ENCODE peak calls at places on chromosomes 7 and 10, in ten cellular contexts. N is IMR-90; M is AG04450; Y is dorsolateral prefrontal cortex; F is body of pancreas; J is naive thymus-derived CD4-positive, alpha-beta T cell; W is neural progenitor cell; C is HCT116; T is stomach; R is breast epithelium. D is an unnamed sample. For H3K27me3, the result is how much of the 10 kb centered on the place peaks cover.

GRCh38 chr10:22912763-22913389 is 15.0 kb upstream of the ARMC3 start:
- DNase-seq in N (no peak), M (no peak), Y (no peak), F (no peak), J (no peak), W (no peak), C (no peak), T (no peak), R (no peak), D (no peak)

GRCh38 chr7:128989961-128990360 is 52.2 kb downstream of the IRF5 start:
- DNase-seq in N (peak), M (no peak), Y (no peak), F (no peak), J (no peak), W (no peak), C (no peak), T (no peak), R (no peak), D (no peak)

GRCh38 chr10:121668336-121669009 is 70.2 kb upstream of the FGFR2 start:
- DNase-seq in N (no peak), M (no peak), Y (no peak), F (peak), J (no peak), W (peak), C (no peak), T (peak), R (no peak), D (no peak)

GRCh38 chr7:95904099-95904498 is 131.7 kb downstream of the DYNC1I1 start:
- DNase-seq in N (no peak), M (no peak), Y (no peak), F (peak), J (no peak), W (no peak), C (no peak), T (no peak), R (no peak), D (no peak)

GRCh38 chr7:34720289-34720688 is 62.3 kb downstream of the NPSR1 start:
- DNase-seq in N (no peak), M (no peak), Y (no peak), F (no peak), J (no peak), W (no peak), C (no peak), T (no peak), R (no peak), D (no peak)

GRCh38 chr7:77258014-77258413 is 58.4 kb upstream of the FGL2 start:
- DNase-seq in N (peak), M (peak), Y (no peak), F (no peak), J (no peak), W (no peak), C (no peak), T (no peak), R (no peak), D (no peak)

GRCh38 chr10:34906021-34906965 is 91.2 kb upstream of the PARD3 start:
- DNase-seq in N (peak), M (no peak), Y (no peak), F (peak), J (no peak), W (peak), C (no peak), T (no peak), R (peak), D (no peak)

GRCh38 chr10:36703179-36703578 is 422.2 kb upstream of the ANKRD30A start:
- DNase-seq in N (no peak), M (no peak), Y (no peak), F (no peak), J (no peak), W (no peak), C (no peak), T (no peak), R (no peak), D (peak)

GRCh38 chr10:76150139-76150885 is 718.9 kb downstream of the LRMDA start:
- DNase-seq in N (peak), M (no peak), Y (no peak), F (peak), J (no peak), W (peak), C (no peak), T (peak), R (no peak), D (peak)

DNA sequence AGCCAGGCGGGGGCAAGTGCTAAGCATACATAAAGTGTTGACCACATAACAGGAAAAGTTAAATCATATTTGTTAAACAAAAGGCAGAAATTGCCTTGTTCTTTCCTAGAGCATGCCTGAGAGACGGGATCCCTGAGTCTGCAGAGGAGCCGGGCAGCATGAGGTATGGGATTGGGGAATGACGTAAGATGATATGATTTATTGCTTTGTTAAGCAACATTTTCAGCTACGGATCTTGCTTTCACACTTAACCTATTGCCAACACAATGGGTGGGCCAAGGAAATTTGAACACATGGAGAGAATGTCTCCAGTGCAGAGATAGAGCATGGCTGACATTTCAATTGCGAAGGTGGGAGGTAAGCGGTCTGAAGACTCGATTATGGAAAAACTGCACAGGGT is 76.7 kb downstream of the EMX2 start:
- DNase-seq in N (no peak), M (no peak), Y (no peak), F (no peak), J (no peak), W (no peak), C (no peak), T (no peak), R (no peak), D (no peak)
- H3K27me3 ChIP-seq in N (under half), M (under half), Y (under half), F (under half), J (under half), W (under half), C (half or more), T (under half), R (under half), D (under half)

GRCh38 chr10:118243907-118244306 is 98.2 kb downstream of the FAM204A start:
- DNase-seq in N (no peak), M (no peak), Y (no peak), F (no peak), J (no peak), W (no peak), C (no peak), T (no peak), R (no peak), D (no peak)

GRCh38 chr10:118251791-118252190 is 90.3 kb downstream of the FAM204A start:
- DNase-seq in N (no peak), M (no peak), Y (no peak), F (no peak), J (no peak), W (no peak), C (no peak), T (no peak), R (no peak), D (no peak)

GRCh38 chr10:118249714-118250113 is 92.4 kb downstream of the FAM204A start:
- DNase-seq in N (no peak), M (no peak), Y (no peak), F (no peak), J (no peak), W (no peak), C (no peak), T (no peak), R (no peak), D (no peak)

GRCh38 chr10:118241229-118242137 is 100.6 kb downstream of the FAM204A start:
- DNase-seq in N (peak), M (peak), Y (peak), F (peak), J (peak), W (peak), C (peak), T (peak), R (peak), D (peak)

DNA sequence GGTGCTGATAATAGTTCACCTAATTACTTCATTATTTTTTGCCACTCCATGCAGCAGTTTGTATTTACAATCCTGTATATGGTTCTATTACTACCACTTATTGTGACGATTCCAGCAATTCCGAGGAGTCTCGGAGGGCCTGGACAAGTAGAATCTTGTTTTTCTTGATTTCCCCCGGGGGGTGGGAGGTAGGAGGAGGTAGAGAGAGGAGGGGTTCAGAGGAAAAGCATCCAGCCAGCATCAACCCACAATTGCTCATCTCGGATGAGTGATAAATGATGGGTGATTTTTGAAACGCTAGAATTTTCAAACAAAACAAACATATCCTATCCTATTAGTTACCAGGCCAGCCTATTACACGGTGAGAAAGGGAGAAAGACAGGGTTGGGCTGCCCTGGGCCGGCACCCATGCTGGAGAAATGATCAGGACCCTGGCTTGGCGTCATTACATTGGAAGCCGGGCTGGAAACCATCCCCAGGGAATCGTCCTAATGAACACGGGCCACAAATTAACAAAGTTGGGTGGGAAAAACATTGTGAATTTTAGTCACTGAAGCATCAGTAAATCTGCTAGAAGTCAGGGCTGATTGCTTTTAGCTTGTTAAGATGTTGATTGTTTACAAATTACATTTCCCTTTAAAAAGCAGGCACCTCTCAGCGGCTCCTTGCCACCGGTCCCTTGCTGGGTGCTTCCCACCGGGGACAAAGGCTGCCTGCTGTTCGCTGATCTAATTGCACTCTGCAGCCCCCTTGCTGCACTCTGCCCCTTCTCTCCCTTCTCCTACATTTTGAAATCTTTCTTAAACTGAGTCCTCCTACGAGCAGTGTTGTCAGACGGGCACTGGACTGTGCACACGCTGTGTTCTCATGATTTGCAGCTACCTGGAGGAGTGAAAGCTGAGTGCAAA is 95.5 kb downstream of the FAM204A start:
- DNase-seq in N (no peak), M (no peak), Y (no peak), F (no peak), J (no peak), W (peak), C (no peak), T (no peak), R (no peak), D (no peak)
- H3K27me3 ChIP-seq in N (under half), M (under half), Y (under half), F (under half), J (under half), W (under half), C (half or more), T (half or more), R (half or more), D (under half)

GRCh38 chr7:1401011-1401410 is 58.3 kb downstream of the MICALL2 start:
- DNase-seq in N (no peak), M (no peak), Y (no peak), F (no peak), J (no peak), W (no peak), C (peak), T (no peak), R (no peak), D (no peak)

GRCh38 chr7:1400351-1400750 is 58.9 kb downstream of the MICALL2 start:
- DNase-seq in N (no peak), M (no peak), Y (no peak), F (no peak), J (no peak), W (peak), C (no peak), T (no peak), R (no peak), D (no peak)

GRCh38 chr7:1395211-1396070 is 63.8 kb downstream of the MICALL2 start:
- DNase-seq in N (no peak), M (no peak), Y (no peak), F (no peak), J (no peak), W (no peak), C (no peak), T (no peak), R (no peak), D (no peak)

GRCh38 chr7:1396195-1396594 is 63.1 kb downstream of the MICALL2 start:
- DNase-seq in N (no peak), M (no peak), Y (no peak), F (no peak), J (no peak), W (no peak), C (no peak), T (no peak), R (no peak), D (no peak)

GRCh38 chr7:1397491-1398327 is 61.6 kb downstream of the MICALL2 start:
- DNase-seq in N (peak), M (no peak), Y (no peak), F (no peak), J (no peak), W (no peak), C (no peak), T (no peak), R (no peak), D (peak)
- H3K27me3 ChIP-seq in N (half or more), M (under half), Y (under half), F (under half), J (under half), W (under half), C (under half), T (half or more), R (half or more), D (half or more)

DNA sequence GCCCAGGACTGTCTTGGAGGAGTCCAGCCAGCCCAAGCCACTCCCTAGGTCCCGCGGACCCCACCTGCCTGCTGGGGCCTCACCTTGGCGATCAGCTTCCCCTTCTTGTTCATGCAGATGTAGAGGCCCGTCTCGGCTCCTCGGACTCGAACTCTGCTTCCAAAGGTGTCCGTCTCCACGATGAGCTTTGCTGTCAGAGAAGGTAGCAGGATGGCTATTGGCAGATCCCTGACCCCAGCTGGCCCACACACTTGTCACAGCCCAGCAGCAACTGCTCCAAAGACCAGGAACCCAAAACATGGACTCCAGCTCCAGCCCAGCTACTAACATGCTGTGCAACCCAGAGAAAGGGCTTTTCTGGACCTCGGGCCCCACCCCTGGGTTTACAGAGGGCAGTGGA is 4.5 kb downstream of the FGF8 start:
- DNase-seq in N (no peak), M (no peak), Y (no peak), F (no peak), J (no peak), W (no peak), C (no peak), T (peak), R (no peak), D (no peak)
- H3K27me3 ChIP-seq in N (half or more), M (half or more), Y (under half), F (under half), J (under half), W (under half), C (under half), T (half or more), R (under half), D (half or more)

D was measured in adipocyte.